ENCODE peak calls at places on chromosomes 6 and 20, in four cellular contexts. F, K, P and V are unnamed samples.

GRCh38 chr6:37456126-37456525 is 23.1 kb downstream of the CMTR1 start:
- DNase-seq in F (no peak), K (no peak), P (no peak), V (no peak)

GRCh38 chr6:163825033-163825432 is 410.5 kb downstream of the QKI start:
- DNase-seq in F (no peak), K (no peak), P (no peak), V (no peak)

GRCh38 chr20:20363449-20364015 is 4.4 kb upstream of the INSM1 start:
- DNase-seq in F (no peak), K (no peak), P (no peak), V (no peak)

GRCh38 chr6:136524936-136525413 is 25.2 kb downstream of the MAP7 start:
- DNase-seq in F (no peak), K (no peak), P (no peak), V (no peak)

GRCh38 chr6:38796850-38797249 is 81.7 kb downstream of the DNAH8 start:
- DNase-seq in F (no peak), K (no peak), P (no peak), V (no peak)

GRCh38 chr6:117545161-117545595 is 57.1 kb downstream of the GOPC start:
- DNase-seq in F (no peak), K (no peak), P (no peak), V (no peak)

GRCh38 chr6:30480536-30481156 is 8.7 kb upstream of the HLA-E start:
- DNase-seq in F (no peak), K (peak), P (no peak), V (no peak)

GRCh38 chr20:22794200-22794599 is 209.8 kb upstream of the FOXA2 start:
- DNase-seq in F (no peak), K (no peak), P (no peak), V (no peak)

GRCh38 chr6:134850906-134851305 is 99.0 kb downstream of the ALDH8A1 start:
- DNase-seq in F (no peak), K (no peak), P (no peak), V (no peak)

GRCh38 chr6:16760536-16761468 is at the start of gene ATXN1:
- DNase-seq in F (peak), K (peak), P (peak), V (peak)

GRCh38 chr6:85660181-85660611 is 17.5 kb upstream of the SYNCRIP start:
- DNase-seq in F (peak), K (no peak), P (no peak), V (no peak)

GRCh38 chr6:37705239-37706051 is 7.8 kb upstream of the MDGA1 start:
- DNase-seq in F (peak), K (peak), P (peak), V (peak)

GRCh38 chr6:27592481-27593199 is 119.7 kb upstream of the ZNF184 start:
- DNase-seq in F (no peak), K (no peak), P (no peak), V (peak)

GRCh38 chr6:166640342-166641043 is 13.4 kb upstream of the RPS6KA2 start:
- DNase-seq in F (no peak), K (no peak), P (peak), V (no peak)

GRCh38 chr6:30075094-30075986 is at the start of gene RNF39:
- DNase-seq in F (no peak), K (no peak), P (peak), V (peak)

GRCh38 chr20:12153616-12154015 is 235.9 kb downstream of the BTBD3 start:
- DNase-seq in F (no peak), K (no peak), P (no peak), V (no peak)

GRCh38 chr20:63091901-63092659 is 85.3 kb upstream of the BHLHE23 start:
- DNase-seq in F (no peak), K (no peak), P (peak), V (no peak)

GRCh38 chr20:50916257-50916656 is 15.0 kb downstream of the ADNP start:
- DNase-seq in F (no peak), K (no peak), P (no peak), V (peak)

GRCh38 chr6:167766986-167767714 is 59.6 kb upstream of the AFDN start:
- DNase-seq in F (peak), K (no peak), P (no peak), V (no peak)

GRCh38 chr6:135269399-135270005 is 88.4 kb downstream of the MYB start:
- DNase-seq in F (no peak), K (no peak), P (no peak), V (peak)

GRCh38 chr6:150088481-150089154 is 19.7 kb upstream of the ULBP3 start:
- DNase-seq in F (no peak), K (no peak), P (no peak), V (no peak)

GRCh38 chr6:56807992-56808342 is 146.9 kb upstream of the BEND6 start:
- DNase-seq in F (no peak), K (no peak), P (no peak), V (no peak)

DNA sequence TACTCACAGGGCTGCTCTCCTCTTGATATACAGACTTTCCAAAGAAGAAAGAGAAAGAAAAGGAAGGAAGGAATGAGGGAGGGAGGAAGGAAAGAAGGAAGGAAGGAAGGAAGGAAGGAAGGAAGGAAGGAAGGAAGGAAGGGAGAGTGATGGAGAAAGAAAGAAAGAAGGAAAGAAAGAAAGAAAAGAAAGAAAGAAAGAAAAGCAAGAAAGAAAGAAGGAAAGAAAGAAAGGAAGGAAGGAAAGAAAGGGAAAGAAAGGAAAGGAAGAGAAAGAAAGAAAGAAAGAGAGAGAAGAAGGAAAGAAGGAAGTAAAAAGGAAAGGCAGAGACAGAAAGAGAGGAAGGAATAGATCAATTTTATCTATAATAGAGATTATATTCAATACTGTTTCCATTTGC is 1257.4 kb downstream of the EPHA7 start:
- DNase-seq in F (no peak), K (no peak), P (no peak), V (no peak)
- TF ChIP-seq CTCF in F (no peak), K (no peak), P (no peak), V (no peak)

GRCh38 chr6:93790976-93791375 is 371.6 kb upstream of the EPHA7 start:
- DNase-seq in F (no peak), K (no peak), P (no peak), V (no peak)

GRCh38 chr6:93784794-93785757 is 365.7 kb upstream of the EPHA7 start:
- DNase-seq in F (no peak), K (no peak), P (no peak), V (no peak)

GRCh38 chr6:93786474-93787330 is 367.3 kb upstream of the EPHA7 start:
- DNase-seq in F (no peak), K (no peak), P (no peak), V (no peak)

GRCh38 chr6:93789532-93789931 is 370.2 kb upstream of the EPHA7 start:
- DNase-seq in F (no peak), K (no peak), P (no peak), V (no peak)

GRCh38 chr6:93787841-93788240 is 368.5 kb upstream of the EPHA7 start:
- DNase-seq in F (no peak), K (no peak), P (no peak), V (no peak)
- H3K27ac ChIP-seq in F (no peak), K (no peak), P (no peak), V (no peak)

GRCh38 chr6:51487937-51488336 is 599.5 kb downstream of the PKHD1 start:
- DNase-seq in F (no peak), K (no peak), P (no peak), V (no peak)

GRCh38 chr6:51494342-51494741 is 593.1 kb downstream of the PKHD1 start:
- DNase-seq in F (no peak), K (no peak), P (no peak), V (no peak)

GRCh38 chr6:51495016-51495805 is 592.2 kb downstream of the PKHD1 start:
- DNase-seq in F (no peak), K (no peak), P (no peak), V (no peak)

GRCh38 chr6:51489133-51489532 is 598.3 kb downstream of the PKHD1 start:
- DNase-seq in F (no peak), K (no peak), P (no peak), V (no peak)

DNA sequence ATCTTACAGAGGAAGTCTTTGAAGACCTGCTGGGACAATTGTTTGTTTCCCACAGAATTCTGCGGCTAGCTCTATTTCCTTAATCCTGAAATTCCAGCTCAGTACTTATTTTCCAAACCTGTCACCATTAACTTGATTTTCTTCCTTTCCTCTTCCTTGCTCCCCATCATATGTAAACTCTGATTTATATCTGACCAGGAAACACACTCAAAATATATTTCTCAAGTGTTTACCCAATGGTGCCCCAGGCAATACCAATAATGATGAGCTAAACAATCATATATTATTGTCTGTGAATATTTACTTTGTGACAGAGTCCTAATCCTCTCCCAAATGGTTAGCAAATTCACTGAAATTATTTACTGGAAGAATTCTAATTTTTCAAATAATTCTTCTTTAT is 597.3 kb downstream of the PKHD1 start:
- DNase-seq in F (no peak), K (no peak), P (no peak), V (no peak)
- TF ChIP-seq CTCF in F (no peak), K (no peak), P (no peak), V (no peak)

GRCh38 chr6:146542881-146543210 is 787 bp upstream of the RAB32 start:
- DNase-seq in F (no peak), K (no peak), P (no peak), V (no peak)
- H3K27ac ChIP-seq in F (peak), K (no peak), P (peak), V (peak)

GRCh38 chr6:8889514-8889913 is 454.2 kb upstream of the SLC35B3 start:
- DNase-seq in F (no peak), K (no peak), P (no peak), V (no peak)

DNA sequence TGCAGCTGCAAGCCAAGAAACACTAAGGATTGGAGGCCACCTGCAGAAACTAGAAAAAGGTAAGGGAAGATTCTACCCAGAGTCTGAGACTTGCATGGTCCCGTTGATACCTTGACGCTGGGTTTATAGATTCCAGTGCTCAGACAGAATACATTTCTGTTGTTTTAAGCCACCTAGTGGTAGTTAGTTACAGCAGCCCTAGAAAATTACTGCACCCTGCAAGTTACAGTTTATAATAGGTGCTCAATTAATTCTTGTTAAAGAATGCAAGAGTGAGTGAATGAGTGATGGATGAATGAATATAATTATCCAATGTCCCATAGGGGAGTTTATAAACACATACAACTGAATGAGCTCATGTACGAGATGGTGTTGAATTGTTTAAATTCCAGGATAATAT is 453.1 kb upstream of the SLC35B3 start:
- DNase-seq in F (no peak), K (no peak), P (no peak), V (no peak)
- TF ChIP-seq CTCF in F (peak), K (no peak), P (peak), V (no peak)

DNA sequence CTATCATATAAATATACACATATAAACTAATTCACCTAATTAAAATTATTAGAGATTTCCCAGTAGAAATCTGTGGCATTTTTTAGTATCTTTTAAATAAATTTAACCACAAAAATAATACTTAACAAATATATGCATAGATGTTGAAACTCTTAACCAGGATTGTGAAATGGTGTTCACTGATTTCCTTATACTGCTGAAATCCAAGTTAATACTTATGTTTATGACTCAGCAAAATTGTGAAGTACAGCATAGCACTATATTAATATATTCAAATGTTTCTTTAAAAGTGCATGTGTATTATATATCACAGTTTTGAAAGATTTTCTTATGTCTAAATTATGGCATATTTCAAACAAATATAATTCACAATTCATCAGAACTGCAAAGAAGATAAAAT is 328.2 kb upstream of the MANEA start:
- DNase-seq in F (no peak), K (no peak), P (no peak), V (no peak)
- H3K27ac ChIP-seq in F (no peak), K (no peak), P (no peak), V (no peak)

DNA sequence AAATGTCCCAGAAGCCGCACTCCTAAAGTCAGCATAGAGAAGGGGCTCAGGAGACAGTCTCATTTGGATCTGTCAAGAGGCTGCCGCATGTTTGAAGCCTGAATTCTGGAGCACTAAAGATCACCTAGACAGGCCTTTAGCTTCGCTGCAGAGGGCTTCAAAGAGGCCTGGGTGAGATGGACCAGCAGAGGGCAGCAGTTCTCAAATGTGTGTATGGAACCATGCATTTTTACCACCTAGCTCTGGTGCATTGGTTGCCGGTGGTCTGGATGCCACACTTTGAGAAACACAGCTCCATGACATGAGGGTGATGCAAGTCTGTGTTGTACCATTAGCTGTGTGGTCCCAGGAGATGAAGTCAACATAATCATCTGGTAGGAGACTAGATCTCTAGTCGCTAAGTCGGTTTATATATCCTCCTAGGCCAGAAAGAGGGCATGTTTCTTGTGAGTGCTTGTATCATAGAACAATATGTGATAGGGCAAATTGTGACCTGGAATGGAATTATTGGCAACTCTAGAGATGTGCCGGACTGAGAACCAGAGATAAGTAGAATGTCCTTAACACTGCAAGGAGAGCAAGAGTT is 64.8 kb downstream of the KIAA0319 start:
- DNase-seq in F (peak), K (peak), P (peak), V (peak)
- TF ChIP-seq CTCF in F (peak), K (peak), P (peak), V (peak)

DNA sequence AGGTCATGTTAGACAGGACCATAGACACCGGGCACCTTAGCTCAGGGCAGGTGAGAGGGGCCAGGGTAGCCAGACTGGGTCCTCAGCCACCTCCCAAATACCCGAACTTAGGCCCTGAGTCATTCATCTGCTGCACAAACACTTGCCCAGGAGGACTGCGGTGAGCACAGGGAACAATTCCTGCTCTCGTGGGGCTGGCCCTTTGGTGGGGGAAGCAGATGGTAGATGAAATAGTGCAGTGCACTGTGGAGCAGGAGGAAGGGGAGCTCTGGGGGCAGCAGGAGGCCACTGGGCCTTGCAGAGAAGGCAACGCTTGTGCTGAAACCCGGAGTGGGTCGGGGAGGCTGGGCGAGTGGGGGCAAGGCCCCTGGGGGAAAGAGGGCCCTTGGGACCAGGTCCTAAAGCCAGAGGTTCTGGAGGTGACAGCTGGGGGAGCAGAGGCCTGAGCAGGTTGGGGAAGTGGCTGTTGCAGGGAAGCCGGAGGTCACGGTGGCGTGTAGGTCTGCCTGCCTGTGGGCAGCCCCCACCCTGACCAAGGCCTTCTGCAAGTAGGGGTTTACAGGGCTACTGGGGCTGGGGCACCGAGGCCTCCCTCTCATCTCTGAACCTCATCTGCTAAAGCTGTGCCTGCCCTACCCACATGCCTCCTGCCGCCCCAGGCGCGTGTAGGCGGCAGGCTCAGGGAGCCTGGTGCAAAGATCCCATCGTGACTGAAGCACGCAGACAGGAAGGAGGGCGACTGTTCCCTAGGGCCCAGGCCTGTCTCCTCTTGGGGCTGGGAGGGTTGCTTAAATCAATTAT is 4.7 kb upstream of the NPBWR2 start:
- DNase-seq in F (no peak), K (peak), P (peak), V (no peak)
- H3K27ac ChIP-seq in F (no peak), K (no peak), P (no peak), V (no peak)